ENCODE peak calls at places on chromosomes 1 and 21, in four cellular contexts. U, F, X and V are unnamed samples.

GRCh38 chr1:16498573-16499359 is 15.3 kb downstream of the RNU1-1 start:
- DNase-seq in X (peak; percentile 41), U (peak; percentile 98), F (no peak), V (peak; percentile 80)

GRCh38 chr1:65510961-65511360 is 90.5 kb downstream of the LEPR start:
- DNase-seq in F (no peak), X (no peak), U (no peak), V (no peak)

GRCh38 chr21:46423546-46424061 is 35.1 kb upstream of the DIP2A start:
- DNase-seq in X (no peak), F (no peak), U (no peak), V (no peak)

GRCh38 chr21:17334478-17334877 is 178.4 kb upstream of the CXADR start:
- DNase-seq in X (no peak), U (no peak), F (no peak), V (no peak)

GRCh38 chr1:85295006-85295431 is 18.6 kb upstream of the BCL10 start:
- DNase-seq in X (no peak), U (no peak), F (no peak), V (no peak)

GRCh38 chr1:161196521-161197451 is 2.1 kb downstream of the ADAMTS4 start:
- DNase-seq in X (peak; percentile 59), F (no peak), U (no peak), V (no peak)

GRCh38 chr1:115021145-115021544 is 8.5 kb upstream of the TSHB start:
- DNase-seq in U (no peak), F (no peak), X (no peak), V (no peak)

GRCh38 chr1:18927082-18927653 is 24.8 kb upstream of the ALDH4A1 start:
- DNase-seq in F (no peak), X (no peak), U (no peak), V (no peak)

GRCh38 chr1:93331412-93331811 is 14.3 kb upstream of the DR1 start:
- DNase-seq in U (no peak), F (no peak), X (no peak), V (no peak)

GRCh38 chr1:200372095-200372884 is 37.5 kb downstream of the ZNF281 start:
- DNase-seq in F (no peak), X (peak; percentile 27), U (no peak), V (no peak)

GRCh38 chr21:40839551-40839950 is 7.4 kb downstream of the DSCAM start:
- DNase-seq in F (no peak), X (no peak), U (no peak), V (no peak)

DNA sequence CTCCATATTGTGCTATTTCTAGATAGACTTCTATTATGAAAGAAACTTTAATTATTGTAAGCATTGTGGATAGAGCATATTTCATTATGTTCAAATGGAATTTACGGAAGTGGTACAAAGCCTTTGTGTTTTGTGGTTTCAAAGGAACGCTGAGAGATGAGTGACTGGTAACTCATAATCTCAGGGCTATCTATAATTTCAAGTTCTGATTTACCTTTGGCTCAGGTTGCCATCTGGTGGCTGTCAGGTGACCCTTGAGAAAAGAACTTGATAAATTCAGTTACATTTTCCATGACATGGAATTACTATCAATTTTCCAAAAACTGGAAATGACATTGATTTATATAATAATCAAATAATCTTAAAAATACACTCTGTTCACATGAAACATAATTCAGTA is 12.2 kb downstream of the NTNG1 start:
- DNase-seq in U (no peak), F (no peak), X (no peak), V (no peak)
- TF ChIP-seq CTCF in U (no peak), F (no peak), X (no peak), V (no peak)

GRCh38 chr1:8312235-8313218 is 5.4 kb upstream of the SLC45A1 start:
- DNase-seq in X (no peak), U (no peak), F (no peak), V (no peak)

GRCh38 chr1:8318436-8318835 is 522 bp downstream of the SLC45A1 start:
- DNase-seq in F (no peak), U (no peak), X (no peak), V (no peak)

GRCh38 chr1:8317647-8318360 is at the start of gene SLC45A1:
- DNase-seq in F (no peak), X (no peak), U (peak; percentile 95), V (peak; percentile 77)

GRCh38 chr1:8314346-8315280 is 3.3 kb upstream of the SLC45A1 start:
- DNase-seq in X (peak; percentile 52), F (no peak), U (peak; percentile 83), V (peak; percentile 24)

DNA sequence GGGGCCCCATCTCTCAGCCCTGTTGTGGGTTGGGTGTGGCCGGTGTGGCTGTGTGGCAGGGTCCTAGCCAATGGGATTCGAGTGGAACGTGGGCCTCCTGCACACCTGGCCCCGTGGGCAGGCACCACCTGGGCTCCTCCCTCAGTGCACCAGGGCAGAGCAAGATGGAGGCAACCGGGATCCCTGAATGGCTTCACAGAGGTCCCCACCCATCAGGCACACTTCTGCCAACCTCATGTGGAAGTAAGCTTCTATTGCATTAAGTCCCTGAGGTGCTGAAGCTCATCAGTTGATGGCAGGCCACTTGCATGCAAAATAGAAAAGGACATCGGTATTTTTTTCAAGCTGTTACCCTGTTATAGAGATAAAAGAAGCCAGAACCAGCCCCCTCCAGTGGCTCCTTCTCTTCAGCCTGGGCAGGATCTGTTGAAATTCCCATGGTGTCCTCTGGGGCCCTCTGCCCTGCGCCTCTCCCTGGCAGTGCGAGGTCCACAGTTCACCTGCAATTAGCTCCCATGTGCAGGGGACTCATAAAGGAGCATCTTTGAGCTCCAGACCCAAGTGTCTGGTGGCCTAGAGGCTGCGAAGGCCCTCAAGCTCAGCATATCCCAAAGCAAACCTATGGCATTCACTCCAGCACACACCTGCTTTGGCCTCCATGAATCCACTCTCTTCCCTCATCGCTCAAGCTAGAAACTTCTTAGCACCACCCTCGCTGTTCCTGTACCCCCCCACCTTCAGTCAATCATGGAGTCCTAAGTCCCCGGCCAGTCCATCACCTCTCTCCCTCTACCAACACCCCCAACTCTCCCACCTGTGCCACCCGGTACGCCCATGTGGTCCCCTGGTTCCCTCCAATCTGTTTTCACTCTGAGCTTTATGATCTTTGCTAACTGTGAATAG is 2.1 kb upstream of the SLC45A1 start:
- DNase-seq in U (no peak), X (no peak), F (no peak), V (no peak)
- TF ChIP-seq CTCF in U (no peak), X (peak; percentile 39), F (no peak), V (no peak)

GRCh38 chr21:42048870-42049577 is 22.1 kb upstream of the UMODL1 start:
- DNase-seq in F (no peak), U (peak; percentile 46), X (no peak), V (no peak)

GRCh38 chr21:42049578-42050430 is 21.3 kb upstream of the UMODL1 start:
- DNase-seq in X (no peak), F (no peak), U (peak; percentile 54), V (no peak)

GRCh38 chr21:42044871-42045495 is 26.1 kb upstream of the UMODL1 start:
- DNase-seq in X (no peak), F (no peak), U (peak; percentile 55), V (no peak)

GRCh38 chr21:42051788-42052187 is 19.3 kb upstream of the UMODL1 start:
- DNase-seq in U (peak; percentile 24), F (no peak), X (no peak), V (no peak)

DNA sequence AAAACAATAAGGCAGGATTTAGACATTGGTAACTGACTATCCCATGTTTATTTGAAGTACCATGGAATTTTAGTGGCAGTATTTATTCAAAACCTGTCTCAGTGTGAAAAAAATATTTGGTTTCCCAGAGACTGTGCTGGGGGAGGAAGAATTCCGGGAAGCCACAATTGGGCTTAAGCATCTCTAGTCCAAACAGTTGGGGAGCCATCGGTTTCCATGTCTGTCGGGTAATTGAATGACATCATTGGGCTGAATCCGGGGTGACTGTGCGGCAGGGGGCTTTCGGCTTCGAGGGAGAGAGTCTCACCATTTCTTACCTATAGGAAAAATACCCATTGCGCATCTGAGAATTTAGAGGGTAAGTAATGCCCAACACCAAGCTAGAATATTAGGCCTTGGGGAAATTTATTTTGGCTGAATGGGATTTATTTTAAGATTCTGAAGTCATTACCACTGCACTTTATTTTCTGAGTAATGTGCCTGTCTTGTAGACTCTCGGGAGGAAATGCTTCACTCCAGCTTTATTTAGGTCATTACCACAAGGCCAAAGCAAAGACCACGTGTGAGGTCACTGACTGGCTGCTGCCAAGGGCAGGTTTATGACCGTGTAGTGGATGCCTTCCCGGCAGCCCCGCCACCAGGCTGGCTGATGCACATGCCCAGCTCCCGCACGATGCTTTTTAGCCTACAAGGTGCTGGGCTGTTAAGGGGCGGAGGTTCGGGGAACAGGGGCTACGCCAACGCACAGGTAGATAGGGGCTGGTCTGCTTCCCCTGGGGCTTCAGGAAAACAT is 23.1 kb upstream of the UMODL1 start:
- DNase-seq in F (no peak), X (peak; percentile 94), U (peak; percentile 47), V (no peak)
- TF ChIP-seq CTCF in F (no peak), X (peak; percentile 28), U (no peak), V (no peak)

GRCh38 chr1:20727746-20728316 is 4.7 kb downstream of the SH2D5 start:
- DNase-seq in X (no peak), F (no peak), U (no peak), V (no peak)
- TF ChIP-seq CTCF in X (no peak), F (no peak), U (no peak), V (no peak)

DNA sequence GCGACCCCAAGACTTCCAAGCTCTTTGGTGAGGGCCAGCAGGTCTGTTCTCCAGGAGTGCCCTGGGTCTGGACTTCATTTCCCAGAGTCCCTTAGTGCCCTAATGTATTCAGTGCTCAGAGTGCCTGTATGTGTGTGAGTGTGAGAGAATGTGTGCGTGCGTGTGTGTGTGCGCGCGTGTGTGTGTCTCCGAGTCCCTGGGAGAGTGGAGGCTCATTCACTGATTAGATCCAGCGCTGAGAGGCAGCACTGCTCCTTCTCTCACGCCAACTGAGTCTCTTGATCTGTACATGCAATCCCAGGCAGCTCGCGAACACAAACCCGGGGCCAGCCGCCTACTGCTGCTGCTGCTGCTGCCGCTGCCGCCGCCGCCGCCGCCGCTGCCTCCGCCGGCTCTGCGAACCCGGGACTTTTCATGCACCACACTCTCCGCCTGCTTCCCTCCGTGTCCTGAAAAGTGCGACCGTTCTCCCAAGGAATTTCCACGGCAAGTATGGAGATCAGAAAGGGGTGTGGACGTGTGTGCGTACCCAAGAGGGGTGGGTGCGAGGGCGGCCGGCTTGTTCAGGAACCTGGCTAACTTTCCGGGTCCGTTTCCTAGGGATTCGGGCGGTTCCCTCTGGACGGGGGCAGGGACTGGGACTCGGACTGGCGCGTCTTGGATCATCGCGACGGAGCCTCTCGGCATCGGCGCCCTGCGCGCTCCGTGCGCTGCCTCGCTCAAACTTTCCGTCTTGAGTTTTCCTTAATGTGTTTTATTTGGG is at the start of gene RNF220:
- DNase-seq in X (peak; percentile 7), F (no peak), U (peak; percentile 88), V (no peak)
- TF ChIP-seq CTCF in X (no peak), F (no peak), U (no peak), V (no peak)

GRCh38 chr1:178093150-178093957 is 550 bp upstream of the RASAL2 start:
- DNase-seq in U (peak; percentile 94), X (peak; percentile 91), F (peak; percentile 11), V (no peak)
- TF ChIP-seq CTCF in U (no peak), X (no peak), F (no peak), V (no peak)

GRCh38 chr1:240128361-240128760 is 36.7 kb downstream of the FMN2 start:
- DNase-seq in U (no peak), F (no peak), X (no peak), V (no peak)

GRCh38 chr1:240122639-240123604 is 31.2 kb downstream of the FMN2 start:
- DNase-seq in U (no peak), X (no peak), F (no peak), V (no peak)

GRCh38 chr1:240126821-240127220 is 35.1 kb downstream of the FMN2 start:
- DNase-seq in U (no peak), X (no peak), F (no peak), V (no peak)
- TF ChIP-seq CTCF in U (no peak), X (no peak), F (no peak), V (no peak)

GRCh38 chr1:72997041-72997440 is 714.7 kb upstream of the NEGR1 start:
- DNase-seq in F (no peak), X (no peak), U (no peak), V (no peak)
- TF ChIP-seq CTCF in F (no peak), X (no peak), U (no peak), V (no peak)